ENCODE peak calls at places on chromosomes 13 and 19, in eight cellular contexts. O, B, C, I, K, E, V and P are unnamed samples.

GRCh38 chr13:46146898-46147297 is 35.1 kb downstream of the LCP1 start:
- DNase-seq in I (no peak), V (no peak), O (no peak), B (peak; percentile 28), C (no peak), E (no peak), K (no peak), P (no peak)

GRCh38 chr13:109204657-109205056 is 575.2 kb downstream of the MYO16 start:
- DNase-seq in I (no peak), O (no peak), K (no peak), B (no peak), E (no peak), C (no peak), V (no peak), P (no peak)

GRCh38 chr19:55384576-55385235 is 614 bp upstream of the TMEM238 start:
- DNase-seq in K (no peak), B (peak; percentile 37), O (no peak), C (no peak), I (no peak), E (peak; percentile 22), V (no peak), P (no peak)

GRCh38 chr19:18995804-18996241 is 37.5 kb downstream of the SUGP2 start:
- DNase-seq in C (no peak), I (peak; percentile 96), B (peak; percentile 62), E (no peak), V (no peak), K (peak; percentile 94), O (peak; percentile 64), P (peak; percentile 88)

GRCh38 chr19:32339988-32340874 is 5.2 kb upstream of the ZNF507 start:
- DNase-seq in O (peak; percentile 68), B (peak; percentile 64), C (peak; percentile 33), K (peak; percentile 62), I (peak; percentile 27), V (peak; percentile 34), E (peak; percentile 43), P (peak; percentile 38)

GRCh38 chr19:57419439-57419838 is 8.5 kb downstream of the ZNF17 start:
- DNase-seq in E (no peak), V (no peak), B (no peak), I (no peak), O (no peak), K (no peak), C (no peak), P (no peak)

GRCh38 chr13:50686547-50686946 is 156.9 kb downstream of the DLEU7 start:
- DNase-seq in I (no peak), K (no peak), V (no peak), O (no peak), C (no peak), B (no peak), E (no peak), P (no peak)

GRCh38 chr13:24127116-24127631 is 33.3 kb upstream of the SPATA13 start:
- DNase-seq in I (peak; percentile 43), C (no peak), K (no peak), V (no peak), O (no peak), E (no peak), B (no peak), P (peak; percentile 28)

GRCh38 chr19:12800873-12801465 is 631 bp downstream of the PRDX2 start:
- DNase-seq in K (peak; percentile 34), C (no peak), B (no peak), I (no peak), O (no peak), E (no peak), V (no peak), P (no peak)

GRCh38 chr13:37277435-37278144 is 172.1 kb upstream of the CSNK1A1L start:
- DNase-seq in I (peak; percentile 45), B (no peak), V (no peak), C (no peak), E (no peak), K (peak; percentile 33), O (no peak), P (peak; percentile 28)

GRCh38 chr19:30479231-30479630 is 107.0 kb downstream of the ZNF536 start:
- DNase-seq in O (no peak), E (no peak), K (peak; percentile 53), V (no peak), B (no peak), I (no peak), C (no peak), P (no peak)

GRCh38 chr13:113509989-113510388 is 19.5 kb upstream of the DCUN1D2 start:
- DNase-seq in V (no peak), E (no peak), I (no peak), B (no peak), O (no peak), C (no peak), K (no peak), P (no peak)

GRCh38 chr19:1355974-1356865 is 27.5 kb upstream of the NDUFS7 start:
- DNase-seq in O (no peak), V (no peak), I (peak; percentile 30), B (no peak), E (no peak), K (peak; percentile 34), C (no peak), P (no peak)

GRCh38 chr19:51690359-51691121 is 2.6 kb upstream of the SPACA6 start:
- DNase-seq in C (peak; percentile 30), O (peak; percentile 66), B (peak; percentile 77), V (peak; percentile 41), I (peak; percentile 68), K (peak; percentile 83), E (peak; percentile 71), P (peak; percentile 81)

GRCh38 chr13:99434258-99434788 is 66.9 kb upstream of the TM9SF2 start:
- DNase-seq in V (peak; percentile 82), E (peak; percentile 80), I (no peak), B (no peak), O (no peak), K (no peak), C (no peak), P (no peak)

GRCh38 chr13:112657850-112658445 is 31.9 kb upstream of the ATP11A start:
- DNase-seq in B (no peak), V (no peak), I (peak; percentile 81), K (peak; percentile 47), O (no peak), C (no peak), E (no peak), P (peak; percentile 59)

GRCh38 chr13:33312150-33312908 is 26.8 kb upstream of the STARD13 start:
- DNase-seq in V (no peak), E (no peak), K (no peak), B (no peak), I (peak; percentile 37), O (no peak), C (no peak), P (peak; percentile 47)